ENCODE peak calls at places on chromosomes 7 and 10, in four cellular contexts. One of them, this sample, is unnamed. For H3K27me3, the result is how much of the 10 kb centered on the place peaks cover.

GRCh38 chr10:64682043-64682442 is 1160.8 kb downstream of the REEP3 start:
- DNase-seq in heart right ventricle: no peak
- DNase-seq in psoas muscle: no peak
- DNase-seq in Peyer's patch: no peak
- DNase-seq in this sample: no peak

GRCh38 chr7:74656421-74656910 is 1.1 kb upstream of the GTF2I start:
- DNase-seq in heart right ventricle: peak
- DNase-seq in psoas muscle: peak
- DNase-seq in Peyer's patch: peak
- DNase-seq in this sample: no peak

GRCh38 chr10:43868362-43868672 is 219.6 kb upstream of the ZNF32 start:
- DNase-seq in heart right ventricle: no peak
- DNase-seq in psoas muscle: no peak
- DNase-seq in Peyer's patch: no peak
- DNase-seq in this sample: no peak

GRCh38 chr7:127534636-127535035 is 50.8 kb downstream of the GCC1 start:
- DNase-seq in heart right ventricle: no peak
- DNase-seq in psoas muscle: no peak
- DNase-seq in Peyer's patch: no peak
- DNase-seq in this sample: no peak

GRCh38 chr7:130383187-130383980 is 3.1 kb downstream of the CPA1 start:
- DNase-seq in heart right ventricle: no peak
- DNase-seq in psoas muscle: no peak
- DNase-seq in Peyer's patch: peak
- DNase-seq in this sample: no peak

GRCh38 chr10:126777726-126778125 is 107.2 kb upstream of the C10orf90 start:
- DNase-seq in heart right ventricle: no peak
- DNase-seq in psoas muscle: no peak
- DNase-seq in Peyer's patch: no peak
- DNase-seq in this sample: no peak

GRCh38 chr7:115297651-115298050 is 375.8 kb downstream of the MDFIC start:
- DNase-seq in heart right ventricle: no peak
- DNase-seq in psoas muscle: no peak
- DNase-seq in Peyer's patch: no peak
- DNase-seq in this sample: no peak

GRCh38 chr7:45712872-45713668 is 138.9 kb downstream of the ADCY1 start:
- DNase-seq in heart right ventricle: no peak
- DNase-seq in psoas muscle: no peak
- DNase-seq in Peyer's patch: no peak
- DNase-seq in this sample: no peak

GRCh38 chr10:84348431-84348830 is 20.0 kb downstream of the CCSER2 start:
- DNase-seq in heart right ventricle: no peak
- DNase-seq in psoas muscle: no peak
- DNase-seq in Peyer's patch: no peak
- DNase-seq in this sample: no peak

GRCh38 chr7:146235210-146235609 is 118.6 kb downstream of the CNTNAP2 start:
- DNase-seq in heart right ventricle: no peak
- DNase-seq in psoas muscle: no peak
- DNase-seq in Peyer's patch: no peak
- DNase-seq in this sample: no peak

GRCh38 chr7:127438836-127439235 is 46.3 kb upstream of the ZNF800 start:
- DNase-seq in heart right ventricle: no peak
- DNase-seq in psoas muscle: no peak
- DNase-seq in Peyer's patch: no peak
- DNase-seq in this sample: no peak

GRCh38 chr10:73920084-73920483 is 9.2 kb downstream of the PLAU start:
- DNase-seq in heart right ventricle: peak
- DNase-seq in psoas muscle: peak
- DNase-seq in Peyer's patch: peak
- DNase-seq in this sample: peak

GRCh38 chr10:110774069-110775021 is 97.4 kb upstream of the PDCD4 start:
- DNase-seq in heart right ventricle: no peak
- DNase-seq in psoas muscle: no peak
- DNase-seq in Peyer's patch: no peak
- DNase-seq in this sample: no peak

GRCh38 chr10:121702351-121703320 is 104.4 kb upstream of the FGFR2 start:
- DNase-seq in heart right ventricle: no peak
- DNase-seq in psoas muscle: no peak
- DNase-seq in Peyer's patch: no peak
- DNase-seq in this sample: no peak

GRCh38 chr7:37408241-37408884 is 40.3 kb downstream of the ELMO1 start:
- DNase-seq in heart right ventricle: no peak
- DNase-seq in psoas muscle: no peak
- DNase-seq in Peyer's patch: no peak
- DNase-seq in this sample: no peak

GRCh38 chr7:93890464-93891068 is at the start of gene TFPI2:
- DNase-seq in heart right ventricle: peak
- DNase-seq in psoas muscle: peak
- DNase-seq in Peyer's patch: no peak
- DNase-seq in this sample: peak

GRCh38 chr10:122983898-122984297 is 3.7 kb downstream of the PSTK start:
- DNase-seq in heart right ventricle: no peak
- DNase-seq in psoas muscle: no peak
- DNase-seq in Peyer's patch: no peak
- DNase-seq in this sample: no peak

GRCh38 chr10:97779975-97780374 is 8.2 kb upstream of the SFRP5 start:
- DNase-seq in heart right ventricle: no peak
- DNase-seq in psoas muscle: no peak
- DNase-seq in Peyer's patch: no peak
- DNase-seq in this sample: no peak

GRCh38 chr7:158017226-158018060 is 570.2 kb downstream of the PTPRN2 start:
- DNase-seq in heart right ventricle: no peak
- DNase-seq in psoas muscle: no peak
- DNase-seq in Peyer's patch: peak
- DNase-seq in this sample: peak

GRCh38 chr7:116525913-116526857 is 1.3 kb downstream of the CAV1 start:
- DNase-seq in heart right ventricle: peak
- DNase-seq in psoas muscle: peak
- DNase-seq in Peyer's patch: peak
- DNase-seq in this sample: peak

GRCh38 chr7:5478568-5479045 is 55.0 kb upstream of the TNRC18 start:
- DNase-seq in heart right ventricle: no peak
- DNase-seq in psoas muscle: no peak
- DNase-seq in Peyer's patch: no peak
- DNase-seq in this sample: no peak

GRCh38 chr10:7788640-7789335 is 811 bp downstream of the ATP5F1C start:
- DNase-seq in heart right ventricle: no peak
- DNase-seq in psoas muscle: no peak
- DNase-seq in Peyer's patch: no peak
- DNase-seq in this sample: no peak

GRCh38 chr10:119401671-119402395 is 140.7 kb downstream of the RGS10 start:
- DNase-seq in heart right ventricle: peak
- DNase-seq in psoas muscle: peak
- DNase-seq in Peyer's patch: peak
- DNase-seq in this sample: peak

GRCh38 chr7:6416516-6417145 is 31.1 kb downstream of the DAGLB start:
- DNase-seq in heart right ventricle: no peak
- DNase-seq in psoas muscle: no peak
- DNase-seq in Peyer's patch: no peak
- DNase-seq in this sample: no peak

GRCh38 chr10:59965899-59966650 is 59.7 kb upstream of the CCDC6 start:
- DNase-seq in heart right ventricle: no peak
- DNase-seq in psoas muscle: no peak
- DNase-seq in Peyer's patch: no peak
- DNase-seq in this sample: no peak

GRCh38 chr10:30865141-30865926 is 166.3 kb downstream of the ZNF438 start:
- DNase-seq in heart right ventricle: no peak
- DNase-seq in psoas muscle: no peak
- DNase-seq in Peyer's patch: no peak
- DNase-seq in this sample: no peak

GRCh38 chr7:22563621-22564241 is 63.7 kb upstream of the STEAP1B start:
- DNase-seq in heart right ventricle: no peak
- DNase-seq in psoas muscle: no peak
- DNase-seq in Peyer's patch: no peak
- DNase-seq in this sample: no peak

GRCh38 chr10:11760861-11761260 is 18.7 kb downstream of the ECHDC3 start:
- DNase-seq in heart right ventricle: peak
- DNase-seq in psoas muscle: no peak
- DNase-seq in Peyer's patch: no peak
- DNase-seq in this sample: no peak

GRCh38 chr10:71850745-71851629 is at the start of gene PSAP:
- DNase-seq in heart right ventricle: peak
- DNase-seq in psoas muscle: peak
- DNase-seq in Peyer's patch: peak
- DNase-seq in this sample: peak

GRCh38 chr10:71850021-71850744 is 868 bp downstream of the PSAP start:
- DNase-seq in heart right ventricle: no peak
- DNase-seq in psoas muscle: no peak
- DNase-seq in Peyer's patch: no peak
- DNase-seq in this sample: no peak

GRCh38 chr10:71856619-71857018 is 5.6 kb upstream of the PSAP start:
- DNase-seq in heart right ventricle: no peak
- DNase-seq in psoas muscle: no peak
- DNase-seq in Peyer's patch: no peak
- DNase-seq in this sample: no peak

GRCh38 chr10:71852335-71852937 is 1.4 kb upstream of the PSAP start:
- DNase-seq in heart right ventricle: peak
- DNase-seq in psoas muscle: no peak
- DNase-seq in Peyer's patch: peak
- DNase-seq in this sample: peak

GRCh38 chr10:71854031-71854430 is 3.0 kb upstream of the PSAP start:
- DNase-seq in heart right ventricle: no peak
- DNase-seq in psoas muscle: no peak
- DNase-seq in Peyer's patch: no peak
- DNase-seq in this sample: no peak
- TF ChIP-seq CTCF in heart right ventricle: no peak
- TF ChIP-seq CTCF in psoas muscle: no peak
- TF ChIP-seq CTCF in Peyer's patch: no peak
- TF ChIP-seq CTCF in this sample: no peak

DNA sequence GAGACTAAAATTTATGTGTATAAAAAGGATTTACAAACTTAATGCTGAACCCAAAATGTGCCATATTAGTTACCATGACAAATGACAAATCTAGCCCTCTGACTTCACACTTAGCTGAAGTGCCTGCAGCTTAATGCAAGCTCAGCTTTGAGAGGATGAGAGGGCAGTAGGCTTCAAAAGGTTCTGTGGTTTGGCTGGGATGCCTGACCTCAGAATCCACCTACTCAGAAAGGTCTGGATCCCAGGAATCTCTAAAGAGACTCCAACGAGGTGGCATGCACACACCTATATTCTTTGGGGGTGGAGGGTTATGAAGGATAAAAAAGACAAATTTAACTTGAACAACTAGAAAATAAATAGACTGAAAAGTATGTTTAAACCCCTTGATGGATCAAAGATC is 213.4 kb downstream of the TAX1BP1 start:
- DNase-seq in heart right ventricle: no peak
- DNase-seq in psoas muscle: no peak
- DNase-seq in Peyer's patch: no peak
- DNase-seq in this sample: no peak
- H3K27ac ChIP-seq in heart right ventricle: no peak
- H3K27ac ChIP-seq in psoas muscle: no peak
- H3K27ac ChIP-seq in Peyer's patch: no peak
- H3K27ac ChIP-seq in this sample: no peak

GRCh38 chr10:77411805-77412204 is 225.8 kb downstream of the KCNMA1 start:
- DNase-seq in heart right ventricle: no peak
- DNase-seq in psoas muscle: no peak
- DNase-seq in Peyer's patch: no peak
- DNase-seq in this sample: no peak

GRCh38 chr10:77408259-77408658 is 229.3 kb downstream of the KCNMA1 start:
- DNase-seq in heart right ventricle: no peak
- DNase-seq in psoas muscle: no peak
- DNase-seq in Peyer's patch: no peak
- DNase-seq in this sample: no peak

GRCh38 chr10:77409697-77410471 is 227.7 kb downstream of the KCNMA1 start:
- DNase-seq in heart right ventricle: no peak
- DNase-seq in psoas muscle: no peak
- DNase-seq in Peyer's patch: peak
- DNase-seq in this sample: no peak

GRCh38 chr10:77413231-77413630 is 224.4 kb downstream of the KCNMA1 start:
- DNase-seq in heart right ventricle: no peak
- DNase-seq in psoas muscle: no peak
- DNase-seq in Peyer's patch: no peak
- DNase-seq in this sample: no peak

GRCh38 chr10:77410523-77410922 is 227.1 kb downstream of the KCNMA1 start:
- DNase-seq in heart right ventricle: no peak
- DNase-seq in psoas muscle: no peak
- DNase-seq in Peyer's patch: no peak
- DNase-seq in this sample: no peak
- H3K27me3 ChIP-seq in heart right ventricle: under half
- H3K27me3 ChIP-seq in psoas muscle: under half
- H3K27me3 ChIP-seq in Peyer's patch: under half
- H3K27me3 ChIP-seq in this sample: under half

DNA sequence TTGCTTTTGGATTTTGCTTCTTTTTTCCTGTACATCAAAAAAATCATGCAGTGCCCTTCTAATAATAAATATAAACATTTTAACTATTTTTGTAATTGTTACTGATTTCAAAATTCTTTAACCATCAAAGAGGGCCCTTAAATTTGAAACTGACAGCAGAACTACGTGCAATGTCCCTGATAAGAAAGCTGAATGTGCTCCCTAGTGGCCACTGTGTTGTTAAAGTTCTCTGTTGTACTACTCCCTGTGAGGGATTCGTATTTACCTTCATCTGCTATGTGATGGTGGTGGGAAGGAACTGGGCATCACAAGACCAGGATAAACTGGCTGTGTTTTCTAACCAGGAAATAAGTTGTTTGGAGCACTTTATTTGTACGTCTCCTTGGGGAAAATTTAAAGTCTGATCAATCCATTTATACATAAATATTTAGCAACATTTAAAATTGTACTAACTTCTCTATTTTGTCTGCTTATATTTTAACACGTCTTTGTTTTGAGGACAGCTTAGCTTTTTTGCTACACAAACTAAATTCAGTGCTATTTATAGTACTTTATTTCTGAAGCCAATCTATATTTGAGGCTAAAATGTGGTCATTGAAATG is 322.4 kb downstream of the HGF start:
- DNase-seq in heart right ventricle: no peak
- DNase-seq in psoas muscle: no peak
- DNase-seq in Peyer's patch: no peak
- DNase-seq in this sample: no peak
- TF ChIP-seq CTCF in heart right ventricle: peak
- TF ChIP-seq CTCF in psoas muscle: peak
- TF ChIP-seq CTCF in Peyer's patch: peak
- TF ChIP-seq CTCF in this sample: peak

GRCh38 chr7:82050792-82051191 is 280.9 kb upstream of the HGF start:
- DNase-seq in heart right ventricle: no peak
- DNase-seq in psoas muscle: no peak
- DNase-seq in Peyer's patch: no peak
- DNase-seq in this sample: no peak
- H3K27ac ChIP-seq in heart right ventricle: no peak
- H3K27ac ChIP-seq in psoas muscle: no peak
- H3K27ac ChIP-seq in Peyer's patch: no peak
- H3K27ac ChIP-seq in this sample: no peak